ENCODE peak calls at places on chromosomes 4 and X, in four cellular contexts. T, R, Y and G are unnamed samples.

GRCh38 chr4:47525154-47525819 is 40.2 kb downstream of the ATP10D start:
- DNase-seq in T (no peak), R (no peak), Y (peak), G (peak)

GRCh38 chr4:1984406-1985191 is 24.2 kb downstream of the NELFA start:
- DNase-seq in T (no peak), R (no peak), Y (no peak), G (no peak)

GRCh38 chrX:154437398-154437752 is 421 bp downstream of the GDI1 start:
- DNase-seq in T (no peak), R (no peak), Y (no peak), G (no peak)

GRCh38 chrX:22652596-22652995 is 347.2 kb upstream of the DDX53 start:
- DNase-seq in T (no peak), R (peak), Y (peak), G (peak)

GRCh38 chrX:138710866-138711331 is 618 bp downstream of the FGF13 start:
- DNase-seq in T (no peak), R (peak), Y (no peak), G (no peak)

GRCh38 chr4:128450326-128451120 is 162.9 kb upstream of the PGRMC2 start:
- DNase-seq in T (no peak), R (no peak), Y (no peak), G (no peak)

GRCh38 chr4:186900232-186900900 is 176.7 kb upstream of the FAT1 start:
- DNase-seq in T (no peak), R (no peak), Y (peak), G (peak)

GRCh38 chr4:59062970-59063369 is 1952.8 kb upstream of the IGFBP7 start:
- DNase-seq in T (no peak), R (no peak), Y (no peak), G (no peak)

GRCh38 chr4:176319237-176319703 is 496 bp upstream of the SPCS3 start:
- DNase-seq in T (no peak), R (no peak), Y (no peak), G (no peak)

GRCh38 chrX:129743835-129744234 is 5.1 kb downstream of the XPNPEP2 start:
- DNase-seq in T (no peak), R (no peak), Y (no peak), G (no peak)

GRCh38 chr4:26181616-26182015 is 139.2 kb upstream of the RBPJ start:
- DNase-seq in T (no peak), R (no peak), Y (peak), G (peak)

GRCh38 chrX:100341111-100341510 is 69.0 kb downstream of the PCDH19 start:
- DNase-seq in T (no peak), R (no peak), Y (no peak), G (no peak)

GRCh38 chr4:85603437-85604336 is 128.7 kb downstream of the ARHGAP24 start:
- DNase-seq in T (peak), R (no peak), Y (peak), G (peak)

GRCh38 chr4:4866833-4867744 is 7.6 kb downstream of the MSX1 start:
- DNase-seq in T (no peak), R (peak), Y (peak), G (no peak)

GRCh38 chr4:37717575-37717974 is 31.4 kb upstream of the RELL1 start:
- DNase-seq in T (no peak), R (no peak), Y (peak), G (peak)

GRCh38 chr4:170139764-170140163 is 50.0 kb upstream of the AADAT start:
- DNase-seq in T (no peak), R (no peak), Y (peak), G (peak)

GRCh38 chr4:189021831-189022230 is 882.6 kb downstream of the TRIML1 start:
- DNase-seq in T (no peak), R (no peak), Y (peak), G (no peak)

GRCh38 chr4:98416844-98417243 is 155.7 kb downstream of the RAP1GDS1 start:
- DNase-seq in T (no peak), R (no peak), Y (no peak), G (no peak)

GRCh38 chr4:4474496-4474895 is 67.4 kb downstream of the STX18 start:
- DNase-seq in T (no peak), R (no peak), Y (no peak), G (no peak)

GRCh38 chr4:116302990-116303735 is 782.2 kb downstream of the TRAM1L1 start:
- DNase-seq in T (no peak), R (no peak), Y (no peak), G (no peak)

GRCh38 chr4:83360018-83360417 is 25.4 kb upstream of the HPSE start:
- DNase-seq in T (no peak), R (no peak), Y (no peak), G (no peak)

GRCh38 chr4:26459054-26459755 is 31.1 kb downstream of the CCKAR start:
- DNase-seq in T (peak), R (no peak), Y (peak), G (peak)

DNA sequence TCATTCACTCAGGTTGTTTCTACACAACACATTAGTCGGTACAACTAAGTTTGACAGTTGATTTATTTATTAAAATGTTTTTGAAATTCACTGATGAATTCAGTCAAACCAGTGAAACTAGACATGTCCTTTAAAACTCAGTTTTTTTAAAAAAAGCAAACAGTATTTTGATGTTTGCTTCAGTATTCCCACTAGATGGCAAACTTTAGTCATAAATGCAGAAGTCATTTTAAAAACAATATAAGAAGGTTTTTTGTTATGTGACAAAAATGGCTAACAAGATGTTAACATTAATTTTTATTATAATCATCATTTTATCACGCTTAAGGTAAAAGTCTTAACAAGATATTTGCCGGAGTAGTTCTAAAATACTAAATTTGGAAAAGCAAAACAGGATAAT is 1337.8 kb upstream of the DIAPH2 start:
- DNase-seq in T (no peak), R (no peak), Y (peak), G (peak)
- TF ChIP-seq CTCF in T (peak), R (peak), Y (peak), G (no peak)

GRCh38 chr4:72496119-72496518 is 72.9 kb downstream of the ADAMTS3 start:
- DNase-seq in T (no peak), R (no peak), Y (peak), G (peak)
- TF ChIP-seq CTCF in T (no peak), R (no peak), Y (peak), G (peak)

DNA sequence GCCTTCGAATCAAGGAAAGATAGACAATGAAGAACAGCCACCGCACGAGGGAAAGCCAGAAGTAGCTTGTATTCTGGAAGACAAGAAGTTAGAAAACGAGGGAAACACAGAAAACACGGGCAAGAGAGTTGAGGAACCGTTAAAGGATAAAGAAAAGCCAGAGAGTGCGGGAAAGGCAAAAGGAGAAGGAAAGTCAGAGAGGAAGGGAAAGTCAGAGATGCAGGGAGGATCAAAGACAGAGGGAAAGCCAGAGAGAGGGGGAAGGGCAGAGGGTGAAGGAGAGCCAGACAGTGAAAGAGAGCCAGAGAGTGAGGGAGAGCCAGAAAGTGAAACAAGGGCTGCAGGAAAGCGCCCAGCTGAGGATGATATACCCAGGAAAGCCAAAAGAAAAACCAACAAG is 1.4 kb downstream of the TCEAL2 start:
- DNase-seq in T (no peak), R (no peak), Y (no peak), G (no peak)
- TF ChIP-seq CTCF in T (no peak), R (no peak), Y (no peak), G (no peak)

GRCh38 chrX:137428777-137429564 is 137.0 kb upstream of the ZIC3 start:
- DNase-seq in T (no peak), R (peak), Y (no peak), G (no peak)

GRCh38 chrX:137431693-137432488 is 134.0 kb upstream of the ZIC3 start:
- DNase-seq in T (no peak), R (peak), Y (no peak), G (no peak)

GRCh38 chrX:137430984-137431475 is 134.9 kb upstream of the ZIC3 start:
- DNase-seq in T (no peak), R (no peak), Y (no peak), G (no peak)

GRCh38 chrX:137430301-137430700 is 135.6 kb upstream of the ZIC3 start:
- DNase-seq in T (no peak), R (no peak), Y (no peak), G (no peak)

GRCh38 chrX:137432609-137433008 is 133.3 kb upstream of the ZIC3 start:
- DNase-seq in T (peak), R (peak), Y (no peak), G (peak)
- TF ChIP-seq CTCF in T (peak), R (peak), Y (no peak), G (no peak)

GRCh38 chr4:161360982-161361381 is 802.8 kb downstream of the FSTL5 start:
- DNase-seq in T (no peak), R (no peak), Y (no peak), G (no peak)
- TF ChIP-seq CTCF in T (no peak), R (no peak), Y (no peak), G (no peak)

GRCh38 chrX:66616944-66617343 is 21.9 kb downstream of the EDA2R start:
- DNase-seq in T (no peak), R (no peak), Y (no peak), G (no peak)
- TF ChIP-seq CTCF in T (no peak), R (no peak), Y (no peak), G (no peak)

GRCh38 chrX:114717921-114718320 is 134.0 kb downstream of the HTR2C start:
- DNase-seq in T (peak), R (peak), Y (no peak), G (no peak)
- TF ChIP-seq CTCF in T (peak), R (peak), Y (peak), G (no peak)